ENCODE peak calls at places on chromosome 14, in four cellular contexts. B, Y, R and F are unnamed samples.

GRCh38 chr14:37595809-37596595 is 573 bp downstream of the TTC6 start:
- DNase-seq in Y (peak; percentile 28), B (no peak), R (peak; percentile 85), F (no peak)

GRCh38 chr14:59455411-59455810 is 9.8 kb downstream of the GPR135 start:
- DNase-seq in B (no peak), R (no peak), Y (no peak), F (no peak)

GRCh38 chr14:72700338-72701231 is 193.3 kb downstream of the DPF3 start:
- DNase-seq in R (no peak), B (no peak), Y (no peak), F (no peak)

GRCh38 chr14:93878871-93879270 is 48.3 kb upstream of the FAM181A start:
- DNase-seq in B (no peak), Y (no peak), R (no peak), F (no peak)

GRCh38 chr14:33839193-33840076 is 111.4 kb downstream of the EGLN3 start:
- DNase-seq in Y (peak; percentile 31), B (peak; percentile 37), R (no peak), F (peak; percentile 24)

GRCh38 chr14:81192594-81192993 is 28.2 kb downstream of the GTF2A1 start:
- DNase-seq in Y (no peak), R (no peak), B (no peak), F (no peak)

GRCh38 chr14:23321572-23322547 is 603 bp downstream of the PABPN1 start:
- DNase-seq in B (peak; percentile 46), Y (no peak), R (no peak), F (no peak)

GRCh38 chr14:54787263-54787662 is 115.4 kb downstream of the GCH1 start:
- DNase-seq in B (no peak), R (no peak), Y (no peak), F (no peak)

GRCh38 chr14:22474730-22475351 is 114.2 kb downstream of the DAD1 start:
- DNase-seq in Y (no peak), B (peak; percentile 36), R (no peak), F (no peak)

GRCh38 chr14:62667515-62667914 is 377.7 kb downstream of the KCNH5 start:
- DNase-seq in Y (no peak), R (no peak), B (no peak), F (no peak)

GRCh38 chr14:55843718-55844403 is 263.9 kb downstream of the KTN1 start:
- DNase-seq in Y (no peak), B (no peak), R (no peak), F (no peak)
- TF ChIP-seq CTCF in Y (peak; percentile 50), B (peak; percentile 28), R (no peak), F (peak; percentile 22)

GRCh38 chr14:95297832-95298231 is 21.9 kb downstream of the CLMN start:
- DNase-seq in Y (no peak), R (no peak), B (no peak), F (no peak)
- TF ChIP-seq CTCF in Y (no peak), R (no peak), B (no peak), F (no peak)

DNA sequence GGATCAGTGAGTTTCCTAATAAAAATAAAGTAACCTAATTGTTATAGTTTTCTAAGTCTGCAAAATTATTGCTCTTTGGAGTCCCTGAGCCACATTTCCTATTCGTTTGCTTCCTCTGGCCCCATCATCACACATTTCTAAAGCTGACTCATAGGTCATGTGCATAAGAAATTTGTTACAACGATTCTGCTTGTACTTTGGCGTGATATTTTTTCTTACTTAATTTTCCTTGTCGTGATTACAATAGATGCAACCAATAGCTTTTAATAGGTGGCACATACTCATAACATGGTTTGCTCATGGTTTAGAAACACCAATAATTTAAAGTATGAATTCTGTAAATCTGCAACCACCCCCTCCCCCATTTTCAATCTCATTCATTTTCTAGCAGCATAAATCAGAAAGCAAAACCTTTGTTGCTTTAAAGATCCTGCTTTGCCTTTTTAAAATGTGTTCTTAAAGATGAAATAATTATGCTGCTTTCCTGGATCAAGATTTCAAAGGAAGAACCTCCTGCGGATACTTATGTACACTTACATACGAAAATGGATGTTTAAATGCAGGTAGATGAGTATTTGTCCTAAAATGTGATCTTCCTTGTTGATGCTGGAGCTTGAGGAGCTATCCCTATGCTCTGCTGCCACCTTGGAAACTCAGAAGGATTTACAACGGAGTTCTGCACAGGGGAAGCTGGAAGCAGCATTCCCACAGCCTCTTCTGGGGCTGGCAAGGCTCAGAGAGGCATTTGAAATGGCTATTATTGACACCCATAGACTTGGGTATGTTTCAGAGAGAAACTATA is 1.7 kb upstream of the FLRT2 start:
- DNase-seq in Y (no peak), B (peak; percentile 83), R (no peak), F (peak; percentile 75)
- TF ChIP-seq CTCF in Y (no peak), B (peak; percentile 78), R (no peak), F (peak; percentile 79)

GRCh38 chr14:61250063-61250462 is 31.1 kb downstream of the TMEM30B start:
- DNase-seq in B (no peak), R (no peak), Y (no peak), F (no peak)

GRCh38 chr14:61255968-61256367 is 25.2 kb downstream of the TMEM30B start:
- DNase-seq in Y (no peak), B (no peak), R (no peak), F (no peak)

GRCh38 chr14:61254803-61255526 is 26.2 kb downstream of the TMEM30B start:
- DNase-seq in B (no peak), Y (no peak), R (no peak), F (no peak)

GRCh38 chr14:61252354-61253063 is 28.6 kb downstream of the TMEM30B start:
- DNase-seq in R (peak; percentile 65), B (peak; percentile 96), Y (peak; percentile 72), F (peak; percentile 95)

GRCh38 chr14:61253064-61253753 is 27.9 kb downstream of the TMEM30B start:
- DNase-seq in Y (no peak), R (no peak), B (no peak), F (no peak)
- TF ChIP-seq CTCF in Y (no peak), R (no peak), B (no peak), F (no peak)

DNA sequence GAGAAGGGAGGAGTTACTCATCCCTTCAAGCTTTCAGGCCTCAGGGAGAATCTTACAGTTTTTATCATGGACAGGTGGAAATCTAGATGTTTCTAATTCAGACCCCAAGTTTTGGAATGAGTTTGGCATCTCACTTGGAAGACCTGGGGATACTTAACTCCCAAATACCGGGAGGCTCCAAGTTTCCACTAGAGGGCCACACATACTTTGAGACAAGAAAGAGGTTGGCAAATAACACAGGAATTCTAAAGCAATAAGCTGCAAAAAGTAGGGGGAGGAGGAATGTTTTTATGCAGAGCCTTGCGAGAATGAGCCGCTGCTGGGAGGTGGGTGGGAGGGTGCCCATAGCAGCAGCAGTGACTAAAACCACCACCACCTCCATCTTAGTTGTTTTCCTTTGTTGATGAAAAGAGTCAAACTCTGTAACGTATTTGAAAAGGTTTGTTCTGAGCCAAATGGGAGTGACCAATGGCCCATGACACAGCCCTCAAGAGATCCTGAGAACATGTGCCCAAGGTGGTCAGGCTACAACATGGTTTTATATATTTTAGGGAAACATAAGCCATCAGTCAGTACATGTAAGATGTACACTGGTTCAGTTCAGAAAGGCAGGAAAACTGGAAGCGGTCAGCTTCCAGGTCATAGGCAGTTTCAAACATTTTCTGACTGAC is 34.2 kb upstream of the RNASE1 start:
- DNase-seq in B (peak; percentile 27), R (no peak), Y (peak; percentile 66), F (no peak)
- TF ChIP-seq CTCF in B (peak; percentile 64), R (peak; percentile 38), Y (peak; percentile 72), F (peak; percentile 28)

GRCh38 chr14:77557391-77557790 is 58.8 kb upstream of the ISM2 start:
- DNase-seq in Y (no peak), R (no peak), B (no peak), F (no peak)
- TF ChIP-seq CTCF in Y (no peak), R (no peak), B (no peak), F (no peak)